ENCODE peak calls at places on chromosomes 7 and 10, in five cellular contexts. W is EH; X is HEK293T; I is CD8-positive, alpha-beta memory T cell; K is activated CD4-positive, alpha-beta T cell treated with anti-CD3 and anti-CD28 coated beads for 1 hour. O is an unnamed sample.
A peak's percentile ranks its signal among the peaks of the same experiment; 100 is the strongest.

GRCh38 chr7:47441796-47442744 is 139.8 kb downstream of the TNS3 start:
- DNase-seq in W (peak; percentile 51), X (no peak), I (no peak), K (no peak), O (no peak)

GRCh38 chr7:29146888-29147609 is 712 bp upstream of the CPVL start:
- DNase-seq in W (peak; percentile 24), X (peak; percentile 30), I (no peak), K (no peak), O (peak; percentile 80)

GRCh38 chr10:91051834-91052233 is 130.9 kb upstream of the ANKRD1 start:
- DNase-seq in W (no peak), X (no peak), I (no peak), K (no peak), O (no peak)

GRCh38 chr10:79310217-79310865 is 36.9 kb upstream of the PPIF start:
- DNase-seq in W (no peak), X (no peak), I (no peak), K (no peak), O (peak; percentile 69)

GRCh38 chr7:47937065-47937687 is 11.1 kb downstream of the PKD1L1 start:
- DNase-seq in W (no peak), X (no peak), I (no peak), K (no peak), O (no peak)

GRCh38 chr7:1939434-1940401 is 269.6 kb downstream of the ELFN1 start:
- DNase-seq in W (peak; percentile 9), X (no peak), I (no peak), K (no peak), O (peak; percentile 75)

GRCh38 chr10:86648706-86649426 is 5.5 kb upstream of the OPN4 start:
- DNase-seq in W (peak; percentile 95), X (no peak), I (peak; percentile 11), K (no peak), O (no peak)

GRCh38 chr10:76036410-76036940 is 605.1 kb downstream of the LRMDA start:
- DNase-seq in W (peak; percentile 67), X (peak; percentile 77), I (no peak), K (no peak), O (peak; percentile 88)

GRCh38 chr7:87926581-87927461 is 7.2 kb upstream of the ADAM22 start:
- DNase-seq in W (no peak), X (no peak), I (no peak), K (no peak), O (peak; percentile 52)

GRCh38 chr7:40544277-40544723 is 409.5 kb downstream of the SUGCT start:
- DNase-seq in W (no peak), X (no peak), I (no peak), K (no peak), O (no peak)

GRCh38 chr7:134468475-134468874 is 9.6 kb upstream of the AKR1B1 start:
- DNase-seq in W (no peak), X (no peak), I (no peak), K (no peak), O (no peak)

GRCh38 chr7:30852744-30853288 is 58.8 kb upstream of the AQP1 start:
- DNase-seq in W (no peak), X (no peak), I (no peak), K (no peak), O (peak; percentile 32)

GRCh38 chr7:35277359-35277758 is 23.5 kb upstream of the TBX20 start:
- DNase-seq in W (no peak), X (no peak), I (no peak), K (no peak), O (no peak)

GRCh38 chr7:139773372-139773771 is 4.4 kb downstream of the HIPK2 start:
- DNase-seq in W (no peak), X (no peak), I (no peak), K (no peak), O (no peak)

GRCh38 chr10:122141821-122142651 is 129.1 kb upstream of the BTBD16 start:
- DNase-seq in W (peak; percentile 72), X (no peak), I (no peak), K (no peak), O (peak; percentile 57)

GRCh38 chr7:117251687-117252086 is 71.2 kb downstream of the WNT2 start:
- DNase-seq in W (peak; percentile 92), X (no peak), I (no peak), K (no peak), O (no peak)

GRCh38 chr7:18671176-18671575 is 175.6 kb downstream of the HDAC9 start:
- DNase-seq in W (no peak), X (no peak), I (no peak), K (no peak), O (no peak)

GRCh38 chr10:132308588-132309451 is 1.1 kb upstream of the STK32C start:
- DNase-seq in W (no peak), X (no peak), I (no peak), K (no peak), O (peak; percentile 84)

GRCh38 chr7:44977304-44977858 is 1.4 kb downstream of the MYO1G start:
- DNase-seq in W (no peak), X (no peak), I (peak; percentile 88), K (peak; percentile 53), O (peak; percentile 76)

GRCh38 chr10:61993676-61994401 is 92.3 kb downstream of the ARID5B start:
- DNase-seq in W (peak; percentile 68), X (no peak), I (no peak), K (no peak), O (no peak)

GRCh38 chr10:108358912-108359311 is 1194.4 kb upstream of the SORCS1 start:
- DNase-seq in W (peak; percentile 79), X (peak; percentile 6), I (no peak), K (no peak), O (no peak)

GRCh38 chr10:7715515-7715914 is 12.4 kb downstream of the ITIH2 start:
- DNase-seq in W (no peak), X (no peak), I (no peak), K (no peak), O (no peak)

GRCh38 chr10:100895346-100895745 is 17.4 kb upstream of the SLF2 start:
- DNase-seq in W (no peak), X (peak; percentile 8), I (no peak), K (no peak), O (no peak)

GRCh38 chr10:51861731-51862130 is 162.3 kb upstream of the CSTF2T start:
- DNase-seq in W (no peak), X (no peak), I (peak; percentile 40), K (no peak), O (peak; percentile 41)

GRCh38 chr7:150875791-150876190 is 23.5 kb downstream of the AOC1 start:
- DNase-seq in W (no peak), X (no peak), I (no peak), K (no peak), O (no peak)

O was measured in kidney.